ENCODE peak calls at places on chromosomes 2 and 18, in five cellular contexts. V is stomach, K is right cardiac atrium, H is thyroid gland, Y is dorsolateral prefrontal cortex. R is an unnamed sample.

GRCh38 chr2:23859983-23860382 is 66.9 kb downstream of the ATAD2B start:
- DNase-seq in K (no peak), Y (no peak), V (no peak), H (no peak), R (no peak)

GRCh38 chr2:66445076-66445724 is 10.3 kb downstream of the MEIS1 start:
- DNase-seq in V (no peak), H (no peak), K (peak; percentile 65), Y (no peak), R (no peak)

GRCh38 chr2:189709761-189710160 is 35.3 kb downstream of the ANKAR start:
- DNase-seq in Y (no peak), V (no peak), H (no peak), K (no peak), R (no peak)

GRCh38 chr18:34729264-34729663 is 19.2 kb downstream of the DTNA start:
- DNase-seq in V (no peak), K (no peak), Y (no peak), H (peak; percentile 38), R (no peak)

GRCh38 chr2:20291106-20291564 is 59.5 kb downstream of the PUM2 start:
- DNase-seq in V (peak; percentile 55), K (no peak), Y (peak; percentile 49), H (peak; percentile 67), R (no peak)

GRCh38 chr18:45249306-45249705 is 366.0 kb upstream of the SLC14A2 start:
- DNase-seq in V (no peak), H (no peak), Y (no peak), K (no peak), R (no peak)

GRCh38 chr2:223576873-223577272 is 25.3 kb downstream of the SCG2 start:
- DNase-seq in K (no peak), V (no peak), Y (no peak), H (no peak), R (no peak)

GRCh38 chr18:57898506-57899124 is 95.5 kb upstream of the ATP8B1 start:
- DNase-seq in H (no peak), Y (no peak), K (no peak), V (no peak), R (no peak)

GRCh38 chr2:220937231-220937630 is 634.9 kb downstream of the EPHA4 start:
- DNase-seq in H (no peak), V (no peak), K (no peak), Y (no peak), R (no peak)

GRCh38 chr2:202758638-202759037 is 112.9 kb downstream of the ICA1L start:
- DNase-seq in K (no peak), H (peak; percentile 20), Y (no peak), V (no peak), R (no peak)

GRCh38 chr18:36296591-36297418 is 708 bp upstream of the FHOD3 start:
- DNase-seq in K (peak; percentile 82), H (peak; percentile 71), Y (peak; percentile 82), V (no peak), R (peak; percentile 83)

GRCh38 chr2:225122582-225123486 is 80.6 kb upstream of the DOCK10 start:
- DNase-seq in Y (no peak), H (no peak), K (no peak), V (no peak), R (no peak)

GRCh38 chr2:85326406-85326945 is 1.3 kb downstream of the TGOLN2 start:
- DNase-seq in Y (no peak), K (no peak), H (no peak), V (no peak), R (no peak)

GRCh38 chr2:199485732-199486335 is 28.1 kb upstream of the SATB2 start:
- DNase-seq in K (no peak), V (peak; percentile 59), Y (peak; percentile 48), H (peak; percentile 46), R (no peak)

GRCh38 chr2:196449083-196449482 is 190.4 kb upstream of the CCDC150 start:
- DNase-seq in H (no peak), Y (no peak), V (no peak), K (no peak), R (no peak)

GRCh38 chr18:3703732-3704176 is 253.8 kb downstream of the TGIF1 start:
- DNase-seq in H (peak; percentile 68), K (peak; percentile 75), V (peak; percentile 76), Y (peak; percentile 76), R (peak; percentile 71)

GRCh38 chr18:63831080-63831788 is 56.0 kb downstream of the SERPINB7 start:
- DNase-seq in V (no peak), Y (no peak), K (no peak), H (no peak), R (no peak)

GRCh38 chr18:45227004-45227403 is 388.3 kb upstream of the SLC14A2 start:
- DNase-seq in K (no peak), H (no peak), Y (no peak), V (no peak), R (no peak)

GRCh38 chr2:205376071-205376470 is 306.2 kb upstream of the NRP2 start:
- DNase-seq in K (no peak), H (no peak), V (no peak), Y (no peak), R (no peak)

GRCh38 chr2:61633250-61633649 is 95.1 kb upstream of the XPO1 start:
- DNase-seq in K (no peak), H (no peak), V (no peak), Y (no peak), R (no peak)

GRCh38 chr2:129061079-129061785 is 742.6 kb upstream of the HS6ST1 start:
- DNase-seq in H (no peak), K (no peak), Y (no peak), V (no peak), R (no peak)

GRCh38 chr18:40121001-40121400 is 1834.0 kb upstream of the PIK3C3 start:
- DNase-seq in Y (no peak), K (no peak), V (no peak), H (no peak), R (no peak)

GRCh38 chr2:14344355-14344754 is 288.2 kb upstream of the LRATD1 start:
- DNase-seq in H (no peak), V (no peak), Y (no peak), K (no peak), R (no peak)

GRCh38 chr2:37645363-37645762 is 26.1 kb downstream of the CDC42EP3 start:
- DNase-seq in H (no peak), V (no peak), K (no peak), Y (no peak), R (no peak)

GRCh38 chr18:59070181-59070912 is 69.3 kb upstream of the SEC11C start:
- DNase-seq in V (peak; percentile 88), K (peak; percentile 95), H (peak; percentile 88), Y (peak; percentile 89), R (peak; percentile 83)

GRCh38 chr2:98212733-98213132 is 125.8 kb downstream of the VWA3B start:
- DNase-seq in Y (no peak), V (no peak), H (no peak), K (no peak), R (no peak)

DNA sequence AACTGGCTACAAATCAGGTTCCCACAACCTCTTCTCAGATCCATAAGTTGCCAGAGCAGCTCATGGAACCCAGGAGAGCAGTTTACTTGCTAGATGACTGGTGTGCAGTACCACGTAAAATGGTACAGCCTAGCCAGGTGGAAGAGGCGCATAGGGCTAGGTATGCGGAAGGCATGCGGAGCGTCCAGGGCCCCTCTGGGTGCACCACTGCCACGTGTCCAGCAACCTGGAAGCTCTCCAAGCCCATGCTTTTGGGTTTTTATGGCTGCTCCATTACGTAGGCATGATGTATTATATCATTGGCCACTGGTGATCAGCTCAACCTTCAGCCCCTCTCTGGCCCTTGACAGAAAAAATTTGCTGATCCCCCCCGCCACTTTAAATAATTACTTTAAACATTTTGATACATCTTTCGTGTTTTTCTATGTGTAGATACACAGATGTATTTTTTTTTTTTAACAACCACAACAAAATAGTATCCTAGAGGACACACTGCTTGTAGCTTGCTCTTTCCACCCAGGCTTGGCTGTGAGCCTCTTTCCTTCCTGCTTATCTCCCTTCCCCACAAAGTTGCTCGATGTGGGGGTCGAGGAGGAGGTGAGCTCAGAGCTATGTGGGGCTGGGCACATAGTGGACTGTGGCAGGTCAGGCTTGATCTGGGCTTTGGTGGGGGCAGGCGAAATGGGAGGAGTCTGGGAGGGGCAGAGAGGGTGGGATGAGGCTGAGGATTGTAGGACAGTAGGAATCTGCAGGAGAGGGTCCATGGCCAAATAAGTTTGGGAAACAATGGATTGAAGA is 65.4 kb upstream of the MCFD2 start:
- DNase-seq in Y (no peak), H (no peak), K (peak; percentile 37), V (no peak), R (no peak)
- H3K27ac ChIP-seq in Y (peak overlapping the region; percentile 99), H (peak overlapping the region; percentile 79), K (no peak overlapping the region), V (peak overlapping the region; percentile 60), R (peak overlapping the region; percentile 84)

DNA sequence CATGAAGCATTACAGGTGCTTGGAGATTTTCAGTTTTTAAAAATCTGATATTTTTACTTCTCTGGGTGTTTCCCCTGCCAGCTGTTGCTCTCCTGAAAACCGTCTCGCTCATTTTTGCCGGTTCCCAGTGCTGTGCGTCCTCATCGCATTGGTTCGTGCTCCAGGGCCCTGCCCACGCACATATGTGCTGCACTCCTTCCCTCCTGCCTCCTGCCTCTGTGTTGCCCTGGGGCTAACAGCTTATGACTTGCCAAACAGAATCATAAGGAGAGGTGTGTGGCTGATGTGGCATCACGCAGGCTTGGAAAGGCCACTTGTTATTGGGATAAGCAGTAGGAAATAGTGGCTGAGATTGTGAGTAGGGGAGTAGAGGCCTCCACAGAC is 53.4 kb downstream of the SLC4A1AP start:
- DNase-seq in K (peak; percentile 53), H (no peak), V (no peak), Y (peak; percentile 45), R (no peak)
- H3K4me3 ChIP-seq in K (peak overlapping the region; percentile 23), H (no peak overlapping the region), V (no peak overlapping the region), Y (no peak overlapping the region), R (no peak overlapping the region)

DNA sequence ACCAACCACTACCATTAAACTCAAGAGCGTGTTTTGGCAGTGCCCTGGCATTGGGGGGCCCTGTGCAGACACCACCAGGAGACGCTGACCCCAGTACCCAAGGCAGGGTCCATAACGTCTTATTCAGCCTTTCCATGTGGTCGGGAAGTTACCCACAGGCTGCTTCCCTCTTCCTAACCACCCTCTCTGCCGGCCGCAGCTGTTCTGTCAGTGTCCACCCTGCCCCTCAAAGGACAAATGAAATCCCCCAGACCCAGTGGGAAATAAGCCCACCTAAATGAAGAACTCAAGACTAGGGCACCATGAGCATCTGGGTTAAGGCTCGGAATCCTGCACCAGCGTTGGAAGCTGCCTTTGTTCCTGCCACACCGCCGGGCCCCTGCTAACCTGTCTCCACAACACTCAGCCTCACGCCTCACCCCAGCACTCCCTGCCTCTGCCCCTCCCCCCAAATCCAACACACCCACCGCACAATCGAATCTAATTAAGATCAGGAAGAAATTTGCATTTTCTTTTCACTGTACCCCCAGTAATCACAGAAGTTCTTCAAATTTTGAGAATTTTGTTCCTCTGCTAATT is 21.7 kb downstream of the BCL11A start:
- DNase-seq in K (no peak), H (no peak), Y (no peak), V (no peak), R (no peak)
- H3K27ac ChIP-seq in K (no peak overlapping the region), H (no peak overlapping the region), Y (peak overlapping the region; percentile 63), V (peak overlapping the region; percentile 62), R (no peak overlapping the region)

DNA sequence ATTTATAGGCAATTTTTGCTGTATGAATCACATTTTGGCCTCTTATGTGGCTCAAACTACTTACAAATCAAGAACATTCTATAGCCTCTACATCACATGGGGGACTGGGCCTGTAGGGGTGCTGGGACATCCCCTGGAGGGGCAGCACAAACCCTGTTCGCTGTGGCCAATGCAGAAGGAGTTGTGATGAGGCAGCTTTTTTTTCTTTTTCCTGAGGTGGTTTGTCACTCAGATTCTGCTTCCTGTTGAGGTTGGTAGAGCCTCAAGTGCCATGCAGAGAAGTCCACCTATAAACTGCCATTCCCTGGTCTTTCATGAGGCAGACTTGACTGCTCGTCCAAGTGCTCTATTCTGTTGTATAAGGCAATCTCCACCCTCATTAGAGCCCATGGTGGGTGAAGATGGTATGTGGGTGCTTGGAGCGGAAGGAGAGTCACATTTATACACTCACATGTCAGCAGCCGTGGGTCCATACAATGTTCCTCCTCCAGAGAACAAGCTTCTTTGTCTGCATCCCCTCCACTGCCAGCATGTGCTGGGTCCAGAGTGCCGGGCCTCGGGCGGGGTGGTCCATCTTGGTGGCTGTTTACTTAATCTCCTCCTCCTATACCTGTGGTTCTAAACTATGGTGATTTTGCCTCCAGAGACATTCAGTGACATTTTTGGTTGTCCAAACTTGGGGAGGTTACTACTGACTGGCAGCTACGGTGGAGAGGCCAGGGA is 120.3 kb downstream of the ACOXL start:
- DNase-seq in V (no peak), K (no peak), H (no peak), Y (no peak), R (no peak)
- H3K4me3 ChIP-seq in V (no peak overlapping the region), K (no peak overlapping the region), H (no peak overlapping the region), Y (no peak overlapping the region), R (no peak overlapping the region)